ENCODE peak calls at places on chromosomes 16 and 17, in ten cellular contexts. X is left lung, R is pancreas, Y is PC-9, W is right lobe of liver, K is GM12878, F is HFF-Myc, L is BJ, J is fibroblast of mammary gland, O is tibial nerve. V is an unnamed sample.

GRCh38 chr16:59593256-59593655 is 859.1 kb upstream of the GOT2 start:
- DNase-seq in X (no peak), R (no peak), Y (no peak), W (no peak), K (no peak), F (no peak), L (peak), J (peak), O (no peak), V (peak)

GRCh38 chr17:31754239-31754945 is 104.7 kb downstream of the COPRS start:
- DNase-seq in X (no peak), R (no peak), Y (no peak), W (no peak), K (no peak), F (no peak), L (peak), J (peak), O (no peak), V (peak)

GRCh38 chr16:48276102-48276501 is 28.8 kb upstream of the ABCC11 start:
- DNase-seq in X (no peak), R (no peak), Y (no peak), W (no peak), K (no peak), F (no peak), L (peak), J (peak), O (no peak), V (no peak)

GRCh38 chr16:11547517-11547916 is 39.2 kb downstream of the LITAF start:
- DNase-seq in X (no peak), R (no peak), Y (no peak), W (no peak), K (no peak), F (no peak), L (no peak), J (no peak), O (no peak), V (no peak)

GRCh38 chr16:65122974-65123845 is 1.3 kb upstream of the CDH11 start:
- DNase-seq in X (peak), R (peak), Y (no peak), W (no peak), K (no peak), F (no peak), L (no peak), J (peak), O (peak), V (peak)

GRCh38 chr17:35729405-35729833 is 2.0 kb upstream of the RASL10B start:
- DNase-seq in X (no peak), R (no peak), Y (no peak), W (no peak), K (no peak), F (no peak), L (no peak), J (no peak), O (no peak), V (no peak)

GRCh38 chr16:80122155-80122554 is 418.6 kb upstream of the DYNLRB2 start:
- DNase-seq in X (peak), R (no peak), Y (no peak), W (no peak), K (no peak), F (no peak), L (peak), J (peak), O (peak), V (peak)

GRCh38 chr16:85175724-85176233 is 63.5 kb upstream of the CIBAR2 start:
- DNase-seq in X (no peak), R (no peak), Y (no peak), W (no peak), K (no peak), F (no peak), L (no peak), J (no peak), O (no peak), V (no peak)

GRCh38 chr17:79027274-79027924 is 3.4 kb downstream of the C1QTNF1 start:
- DNase-seq in X (no peak), R (no peak), Y (no peak), W (peak), K (no peak), F (no peak), L (no peak), J (no peak), O (no peak), V (no peak)

GRCh38 chr17:55564077-55564476 is 52.8 kb upstream of the SMIM36 start:
- DNase-seq in X (no peak), R (no peak), Y (no peak), W (no peak), K (no peak), F (no peak), L (no peak), J (no peak), O (no peak), V (peak)

DNA sequence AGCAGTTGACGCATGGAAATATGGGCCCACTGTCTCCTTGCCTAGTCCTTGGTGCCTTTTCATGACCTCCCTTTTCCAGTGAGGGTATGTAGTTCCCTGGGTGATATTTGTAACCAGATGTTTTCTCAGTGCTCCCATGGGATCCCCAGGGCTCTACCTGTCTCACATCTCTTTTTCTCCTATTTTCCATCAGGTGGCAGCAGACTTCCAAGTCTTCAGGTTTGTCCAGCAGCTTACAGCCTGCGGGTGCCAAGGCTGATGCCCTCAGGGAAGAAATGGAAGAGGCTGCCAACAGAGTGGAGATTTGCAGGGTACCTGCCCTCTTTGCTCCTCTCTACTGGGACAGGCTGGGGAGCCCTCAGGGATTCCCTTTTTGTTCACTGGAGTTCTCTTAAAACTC is 89.1 kb downstream of the ELAC2 start:
- DNase-seq in X (no peak), R (no peak), Y (no peak), W (peak), K (no peak), F (no peak), L (no peak), J (peak), O (no peak), V (peak)
- TF ChIP-seq CTCF in X (no peak), R (no peak), Y (no peak), W (peak), K (no peak), F (no peak), L (no peak), J (peak), O (no peak), V (peak)

GRCh38 chr16:66489818-66490217 is 60.1 kb downstream of the TK2 start:
- DNase-seq in X (no peak), R (no peak), Y (no peak), W (peak), K (no peak), F (no peak), L (no peak), J (no peak), O (no peak), V (no peak)

GRCh38 chr16:66490774-66491715 is 58.9 kb downstream of the TK2 start:
- DNase-seq in X (no peak), R (no peak), Y (no peak), W (peak), K (no peak), F (no peak), L (no peak), J (no peak), O (no peak), V (no peak)

GRCh38 chr16:66491716-66492064 is 58.2 kb downstream of the TK2 start:
- DNase-seq in X (peak), R (no peak), Y (no peak), W (no peak), K (no peak), F (no peak), L (no peak), J (no peak), O (no peak), V (no peak)

GRCh38 chr16:66487580-66488235 is 60.6 kb downstream of the BEAN1 start:
- DNase-seq in X (no peak), R (no peak), Y (no peak), W (peak), K (no peak), F (no peak), L (no peak), J (peak), O (no peak), V (no peak)

DNA sequence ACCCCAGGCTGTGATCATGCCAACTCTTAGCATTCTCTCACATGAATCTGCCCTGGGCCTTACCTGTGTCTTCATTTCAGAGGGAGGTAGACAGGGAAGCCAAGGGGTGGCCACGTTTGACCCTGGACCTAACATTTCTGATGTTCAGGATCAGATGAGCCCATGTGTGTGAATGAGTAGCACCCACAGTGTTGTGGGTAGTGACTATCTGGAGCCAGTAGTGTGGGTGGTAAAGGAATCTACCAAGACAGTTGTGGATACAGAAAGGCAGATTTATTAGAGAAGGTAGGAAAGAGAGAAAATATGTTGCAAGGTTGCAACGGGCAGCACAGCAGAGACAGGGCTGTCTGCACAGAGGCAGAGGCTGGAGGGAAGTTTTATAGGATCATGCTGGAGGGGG is 60.5 kb downstream of the TK2 start:
- DNase-seq in X (no peak), R (no peak), Y (no peak), W (peak), K (no peak), F (no peak), L (no peak), J (no peak), O (no peak), V (no peak)
- H3K4me3 ChIP-seq in X (no peak), R (no peak), Y (no peak), W (no peak), K (no peak), F (no peak), L (no peak), J (no peak), O (no peak), V (no peak)

DNA sequence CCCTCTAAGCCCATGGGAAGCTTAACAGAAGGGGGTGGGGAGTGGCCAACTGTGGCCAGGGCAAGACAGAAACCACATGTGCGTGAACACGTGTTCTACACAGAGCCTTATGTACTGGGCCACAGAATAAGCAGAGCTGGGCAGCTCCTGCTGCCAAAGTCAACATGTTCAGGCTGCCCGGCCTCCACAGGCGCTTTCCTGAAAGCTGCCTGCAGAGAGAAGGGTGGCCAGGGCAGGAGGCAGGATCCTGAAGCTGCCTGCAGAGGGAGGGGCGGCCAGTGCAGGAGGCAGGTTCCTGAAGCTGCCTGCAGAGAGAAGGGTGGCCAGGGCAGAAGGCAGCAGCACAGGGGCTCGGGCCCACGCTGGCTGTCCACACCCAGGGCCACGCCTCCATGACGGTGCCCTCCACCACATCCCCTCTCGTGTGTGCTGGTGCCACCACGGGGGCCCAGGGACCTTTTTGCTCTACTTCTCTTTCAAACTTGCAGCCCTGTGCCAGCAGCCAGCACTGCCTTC is 79.5 kb downstream of the ANKRD11 start:
- DNase-seq in X (peak), R (peak), Y (no peak), W (peak), K (no peak), F (peak), L (peak), J (peak), O (peak), V (peak)
- TF ChIP-seq CTCF in X (no peak), R (no peak), Y (no peak), W (peak), K (no peak), F (no peak), L (peak), J (peak), O (no peak), V (peak)

GRCh38 chr16:57301126-57301817 is 16.8 kb upstream of the PLLP start:
- DNase-seq in X (no peak), R (no peak), Y (no peak), W (no peak), K (no peak), F (no peak), L (no peak), J (peak), O (peak), V (no peak)
- H3K4me3 ChIP-seq in X (no peak), R (no peak), Y (no peak), W (no peak), K (no peak), F (peak), L (no peak), J (peak), O (no peak), V (no peak)

DNA sequence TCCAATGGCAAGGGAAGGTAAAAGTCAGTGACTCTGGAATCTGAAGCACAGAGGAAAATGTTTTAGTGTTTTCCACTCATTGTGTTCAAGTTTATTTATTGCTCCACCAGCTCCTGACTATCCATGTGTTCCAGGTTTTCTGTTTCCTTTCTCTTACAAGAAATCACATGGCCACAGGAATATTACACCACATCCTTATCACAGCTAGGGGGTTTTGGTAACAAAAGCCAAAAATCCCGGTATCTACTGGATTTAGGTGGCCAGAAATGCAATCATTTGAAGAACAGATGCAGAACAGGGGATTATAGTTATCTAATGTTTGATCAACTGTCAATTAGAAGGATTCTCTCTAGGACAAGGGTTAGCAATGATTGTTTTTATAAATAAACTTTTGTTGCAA is 47.9 kb downstream of the STH start:
- DNase-seq in X (no peak), R (no peak), Y (no peak), W (no peak), K (no peak), F (no peak), L (no peak), J (peak), O (no peak), V (peak)
- TF ChIP-seq CTCF in X (no peak), R (no peak), Y (no peak), W (no peak), K (no peak), F (no peak), L (peak), J (no peak), O (no peak), V (no peak)